ENCODE peak calls at places on chromosome 21, in eight cellular contexts. One of them, this sample, is unnamed.

GRCh38 chr21:42370894-42371654 is 4.7 kb upstream of the TFF1 start:
- DNase-seq in germinal center: no peak
- DNase-seq in left ventricle myocardium superior: no peak
- DNase-seq in T-helper 2 cell: no peak
- DNase-seq in activated T-helper 1 cell treated with anti-CD3 and anti-CD28 coated beads, Interleukin-2, amount 50 U/mL, for 16 hours: no peak
- DNase-seq in GM23248: no peak
- DNase-seq in hippocampal formation: no peak
- DNase-seq in neural crest cell: no peak
- DNase-seq in this sample: no peak

GRCh38 chr21:27157097-27157496 is 190.2 kb upstream of the ADAMTS5 start:
- DNase-seq in germinal center: no peak
- DNase-seq in left ventricle myocardium superior: no peak
- DNase-seq in T-helper 2 cell: no peak
- DNase-seq in activated T-helper 1 cell treated with anti-CD3 and anti-CD28 coated beads, Interleukin-2, amount 50 U/mL, for 16 hours: no peak
- DNase-seq in GM23248: no peak
- DNase-seq in hippocampal formation: no peak
- DNase-seq in neural crest cell: no peak
- DNase-seq in this sample: no peak

GRCh38 chr21:31554511-31555022 is 104.9 kb upstream of the SOD1 start:
- DNase-seq in germinal center: no peak
- DNase-seq in left ventricle myocardium superior: no peak
- DNase-seq in T-helper 2 cell: peak
- DNase-seq in activated T-helper 1 cell treated with anti-CD3 and anti-CD28 coated beads, Interleukin-2, amount 50 U/mL, for 16 hours: no peak
- DNase-seq in GM23248: peak
- DNase-seq in hippocampal formation: no peak
- DNase-seq in neural crest cell: peak
- DNase-seq in this sample: no peak

GRCh38 chr21:45695086-45695485 is 51.6 kb downstream of the PCBP3 start:
- DNase-seq in germinal center: no peak
- DNase-seq in left ventricle myocardium superior: no peak
- DNase-seq in T-helper 2 cell: no peak
- DNase-seq in activated T-helper 1 cell treated with anti-CD3 and anti-CD28 coated beads, Interleukin-2, amount 50 U/mL, for 16 hours: no peak
- DNase-seq in GM23248: no peak
- DNase-seq in hippocampal formation: no peak
- DNase-seq in neural crest cell: no peak
- DNase-seq in this sample: peak

GRCh38 chr21:42609806-42610205 is 43.6 kb upstream of the PDE9A start:
- DNase-seq in germinal center: no peak
- DNase-seq in left ventricle myocardium superior: no peak
- DNase-seq in T-helper 2 cell: peak
- DNase-seq in activated T-helper 1 cell treated with anti-CD3 and anti-CD28 coated beads, Interleukin-2, amount 50 U/mL, for 16 hours: no peak
- DNase-seq in GM23248: no peak
- DNase-seq in hippocampal formation: no peak
- DNase-seq in neural crest cell: no peak
- DNase-seq in this sample: peak

GRCh38 chr21:36854391-36854790 is 112.1 kb downstream of the HLCS start:
- DNase-seq in germinal center: peak
- DNase-seq in left ventricle myocardium superior: no peak
- DNase-seq in T-helper 2 cell: peak
- DNase-seq in activated T-helper 1 cell treated with anti-CD3 and anti-CD28 coated beads, Interleukin-2, amount 50 U/mL, for 16 hours: no peak
- DNase-seq in GM23248: peak
- DNase-seq in hippocampal formation: peak
- DNase-seq in neural crest cell: peak
- DNase-seq in this sample: peak

GRCh38 chr21:39125752-39126485 is 57.3 kb downstream of the PSMG1 start:
- DNase-seq in germinal center: no peak
- DNase-seq in left ventricle myocardium superior: no peak
- DNase-seq in T-helper 2 cell: peak
- DNase-seq in activated T-helper 1 cell treated with anti-CD3 and anti-CD28 coated beads, Interleukin-2, amount 50 U/mL, for 16 hours: no peak
- DNase-seq in GM23248: peak
- DNase-seq in hippocampal formation: peak
- DNase-seq in neural crest cell: peak
- DNase-seq in this sample: peak

GRCh38 chr21:33427051-33427450 is 23.8 kb downstream of the IFNGR2 start:
- DNase-seq in germinal center: no peak
- DNase-seq in left ventricle myocardium superior: no peak
- DNase-seq in T-helper 2 cell: no peak
- DNase-seq in activated T-helper 1 cell treated with anti-CD3 and anti-CD28 coated beads, Interleukin-2, amount 50 U/mL, for 16 hours: no peak
- DNase-seq in GM23248: no peak
- DNase-seq in hippocampal formation: no peak
- DNase-seq in neural crest cell: no peak
- DNase-seq in this sample: no peak

GRCh38 chr21:36589352-36589971 is 109.5 kb upstream of the SIM2 start:
- DNase-seq in germinal center: peak
- DNase-seq in left ventricle myocardium superior: peak
- DNase-seq in T-helper 2 cell: peak
- DNase-seq in activated T-helper 1 cell treated with anti-CD3 and anti-CD28 coated beads, Interleukin-2, amount 50 U/mL, for 16 hours: no peak
- DNase-seq in GM23248: peak
- DNase-seq in hippocampal formation: no peak
- DNase-seq in neural crest cell: no peak
- DNase-seq in this sample: peak

GRCh38 chr21:31041295-31042079 is 3.2 kb upstream of the KRTAP19-8 start:
- DNase-seq in germinal center: no peak
- DNase-seq in left ventricle myocardium superior: no peak
- DNase-seq in T-helper 2 cell: peak
- DNase-seq in activated T-helper 1 cell treated with anti-CD3 and anti-CD28 coated beads, Interleukin-2, amount 50 U/mL, for 16 hours: no peak
- DNase-seq in GM23248: no peak
- DNase-seq in hippocampal formation: no peak
- DNase-seq in neural crest cell: no peak
- DNase-seq in this sample: no peak

GRCh38 chr21:45889115-45889708 is 92.4 kb upstream of the COL6A1 start:
- DNase-seq in germinal center: no peak
- DNase-seq in left ventricle myocardium superior: peak
- DNase-seq in T-helper 2 cell: no peak
- DNase-seq in activated T-helper 1 cell treated with anti-CD3 and anti-CD28 coated beads, Interleukin-2, amount 50 U/mL, for 16 hours: no peak
- DNase-seq in GM23248: no peak
- DNase-seq in hippocampal formation: no peak
- DNase-seq in neural crest cell: no peak
- DNase-seq in this sample: no peak

GRCh38 chr21:42980959-42981523 is 6.7 kb downstream of the PKNOX1 start:
- DNase-seq in germinal center: no peak
- DNase-seq in left ventricle myocardium superior: no peak
- DNase-seq in T-helper 2 cell: no peak
- DNase-seq in activated T-helper 1 cell treated with anti-CD3 and anti-CD28 coated beads, Interleukin-2, amount 50 U/mL, for 16 hours: no peak
- DNase-seq in GM23248: no peak
- DNase-seq in hippocampal formation: no peak
- DNase-seq in neural crest cell: no peak
- DNase-seq in this sample: no peak

GRCh38 chr21:43608225-43608624 is 51.1 kb downstream of the HSF2BP start:
- DNase-seq in germinal center: no peak
- DNase-seq in left ventricle myocardium superior: no peak
- DNase-seq in T-helper 2 cell: no peak
- DNase-seq in activated T-helper 1 cell treated with anti-CD3 and anti-CD28 coated beads, Interleukin-2, amount 50 U/mL, for 16 hours: no peak
- DNase-seq in GM23248: peak
- DNase-seq in hippocampal formation: no peak
- DNase-seq in neural crest cell: no peak
- DNase-seq in this sample: no peak

GRCh38 chr21:17611414-17612022 is 1.2 kb downstream of the BTG3 start:
- DNase-seq in germinal center: peak
- DNase-seq in left ventricle myocardium superior: peak
- DNase-seq in T-helper 2 cell: peak
- DNase-seq in activated T-helper 1 cell treated with anti-CD3 and anti-CD28 coated beads, Interleukin-2, amount 50 U/mL, for 16 hours: peak
- DNase-seq in GM23248: peak
- DNase-seq in hippocampal formation: peak
- DNase-seq in neural crest cell: peak
- DNase-seq in this sample: peak

GRCh38 chr21:38626311-38626710 is 128.0 kb upstream of the ERG start:
- DNase-seq in germinal center: no peak
- DNase-seq in left ventricle myocardium superior: no peak
- DNase-seq in T-helper 2 cell: no peak
- DNase-seq in activated T-helper 1 cell treated with anti-CD3 and anti-CD28 coated beads, Interleukin-2, amount 50 U/mL, for 16 hours: no peak
- DNase-seq in GM23248: no peak
- DNase-seq in hippocampal formation: no peak
- DNase-seq in neural crest cell: no peak
- DNase-seq in this sample: no peak

GRCh38 chr21:36207577-36208320 is 51.1 kb downstream of the DOP1B start:
- DNase-seq in germinal center: no peak
- DNase-seq in left ventricle myocardium superior: no peak
- DNase-seq in T-helper 2 cell: peak
- DNase-seq in activated T-helper 1 cell treated with anti-CD3 and anti-CD28 coated beads, Interleukin-2, amount 50 U/mL, for 16 hours: no peak
- DNase-seq in GM23248: peak
- DNase-seq in hippocampal formation: no peak
- DNase-seq in neural crest cell: no peak
- DNase-seq in this sample: no peak

GRCh38 chr21:46188226-46189212 is 4.3 kb upstream of the SPATC1L start:
- DNase-seq in germinal center: no peak
- DNase-seq in left ventricle myocardium superior: peak
- DNase-seq in T-helper 2 cell: no peak
- DNase-seq in activated T-helper 1 cell treated with anti-CD3 and anti-CD28 coated beads, Interleukin-2, amount 50 U/mL, for 16 hours: no peak
- DNase-seq in GM23248: peak
- DNase-seq in hippocampal formation: no peak
- DNase-seq in neural crest cell: no peak
- DNase-seq in this sample: peak

GRCh38 chr21:43880111-43880985 is 15.3 kb downstream of the AGPAT3 start:
- DNase-seq in germinal center: no peak
- DNase-seq in left ventricle myocardium superior: peak
- DNase-seq in T-helper 2 cell: no peak
- DNase-seq in activated T-helper 1 cell treated with anti-CD3 and anti-CD28 coated beads, Interleukin-2, amount 50 U/mL, for 16 hours: no peak
- DNase-seq in GM23248: peak
- DNase-seq in hippocampal formation: no peak
- DNase-seq in neural crest cell: no peak
- DNase-seq in this sample: no peak

GRCh38 chr21:26834181-26834945 is 10.8 kb downstream of the ADAMTS1 start:
- DNase-seq in germinal center: no peak
- DNase-seq in left ventricle myocardium superior: no peak
- DNase-seq in T-helper 2 cell: no peak
- DNase-seq in activated T-helper 1 cell treated with anti-CD3 and anti-CD28 coated beads, Interleukin-2, amount 50 U/mL, for 16 hours: no peak
- DNase-seq in GM23248: peak
- DNase-seq in hippocampal formation: no peak
- DNase-seq in neural crest cell: no peak
- DNase-seq in this sample: no peak

GRCh38 chr21:23936224-23936623 is 1671.1 kb downstream of the MRPL39 start:
- DNase-seq in germinal center: no peak
- DNase-seq in left ventricle myocardium superior: no peak
- DNase-seq in T-helper 2 cell: no peak
- DNase-seq in activated T-helper 1 cell treated with anti-CD3 and anti-CD28 coated beads, Interleukin-2, amount 50 U/mL, for 16 hours: no peak
- DNase-seq in GM23248: no peak
- DNase-seq in hippocampal formation: peak
- DNase-seq in neural crest cell: no peak
- DNase-seq in this sample: peak

GRCh38 chr21:36402339-36402738 is 17.1 kb downstream of the CHAF1B start:
- DNase-seq in germinal center: no peak
- DNase-seq in left ventricle myocardium superior: no peak
- DNase-seq in T-helper 2 cell: no peak
- DNase-seq in activated T-helper 1 cell treated with anti-CD3 and anti-CD28 coated beads, Interleukin-2, amount 50 U/mL, for 16 hours: no peak
- DNase-seq in GM23248: no peak
- DNase-seq in hippocampal formation: no peak
- DNase-seq in neural crest cell: no peak
- DNase-seq in this sample: no peak

GRCh38 chr21:46363698-46364097 is 39.7 kb downstream of the PCNT start:
- DNase-seq in germinal center: no peak
- DNase-seq in left ventricle myocardium superior: no peak
- DNase-seq in T-helper 2 cell: no peak
- DNase-seq in activated T-helper 1 cell treated with anti-CD3 and anti-CD28 coated beads, Interleukin-2, amount 50 U/mL, for 16 hours: no peak
- DNase-seq in GM23248: no peak
- DNase-seq in hippocampal formation: no peak
- DNase-seq in neural crest cell: no peak
- DNase-seq in this sample: no peak

GRCh38 chr21:14545906-14546480 is at the start of gene SAMSN1:
- DNase-seq in germinal center: peak
- DNase-seq in left ventricle myocardium superior: no peak
- DNase-seq in T-helper 2 cell: peak
- DNase-seq in activated T-helper 1 cell treated with anti-CD3 and anti-CD28 coated beads, Interleukin-2, amount 50 U/mL, for 16 hours: peak
- DNase-seq in GM23248: no peak
- DNase-seq in hippocampal formation: no peak
- DNase-seq in neural crest cell: no peak
- DNase-seq in this sample: peak